ENCODE peak calls at places on chromosomes 2 and 18, in six cellular contexts. J, H, C, P, W and N are unnamed samples.

GRCh38 chr18:6876646-6877045 is 147.1 kb downstream of the ARHGAP28 start:
- DNase-seq in C (no peak), P (no peak), J (no peak), W (no peak), H (no peak), N (peak)

GRCh38 chr2:98569197-98569793 is 39.0 kb downstream of the COA5 start:
- DNase-seq in H (peak), W (peak), C (no peak), J (no peak), P (peak), N (no peak)

GRCh38 chr2:177265386-177265690 is 811 bp upstream of the NFE2L2 start:
- DNase-seq in J (no peak), C (no peak), W (no peak), H (no peak), P (no peak), N (no peak)

GRCh38 chr2:157722580-157723234 is 94.0 kb upstream of the ACVR1C start:
- DNase-seq in P (no peak), C (no peak), J (no peak), H (no peak), W (no peak), N (no peak)

GRCh38 chr18:54919412-54919811 is 39.8 kb downstream of the CCDC68 start:
- DNase-seq in C (no peak), P (no peak), W (no peak), J (no peak), H (no peak), N (no peak)

GRCh38 chr2:237459741-237460174 is 27.3 kb upstream of the MLPH start:
- DNase-seq in H (no peak), C (no peak), W (no peak), P (no peak), J (no peak), N (peak)

GRCh38 chr18:61628085-61628484 is 264.7 kb downstream of the RNF152 start:
- DNase-seq in J (no peak), W (no peak), H (no peak), C (no peak), P (no peak), N (no peak)

GRCh38 chr2:172090044-172090946 is 5.0 kb downstream of the DLX1 start:
- DNase-seq in J (peak), W (peak), H (no peak), C (no peak), P (no peak), N (no peak)

GRCh38 chr18:31657823-31658669 is 26.3 kb downstream of the B4GALT6 start:
- DNase-seq in J (no peak), H (peak), P (no peak), C (no peak), W (no peak), N (no peak)

GRCh38 chr18:34809697-34810096 is 99.6 kb downstream of the DTNA start:
- DNase-seq in H (peak), W (no peak), J (no peak), C (no peak), P (no peak), N (peak)

GRCh38 chr2:163878718-163879117 is 142.9 kb upstream of the FIGN start:
- DNase-seq in H (peak), C (no peak), P (no peak), J (no peak), W (peak), N (peak)

GRCh38 chr18:49581369-49581768 is 19.5 kb downstream of the LIPG start:
- DNase-seq in P (no peak), H (no peak), J (no peak), W (no peak), C (no peak), N (no peak)

GRCh38 chr2:43462866-43463641 is 132.8 kb downstream of the THADA start:
- DNase-seq in C (peak), W (no peak), J (no peak), P (no peak), H (no peak), N (no peak)

GRCh38 chr2:119024568-119024967 is 82.6 kb downstream of the MARCO start:
- DNase-seq in P (no peak), C (no peak), J (no peak), W (no peak), H (no peak), N (no peak)

GRCh38 chr18:79503406-79503805 is 107.7 kb downstream of the NFATC1 start:
- DNase-seq in H (no peak), C (no peak), W (no peak), J (peak), P (peak), N (no peak)

GRCh38 chr18:37435996-37436395 is 129.6 kb downstream of the CELF4 start:
- DNase-seq in H (no peak), W (no peak), P (no peak), J (no peak), C (no peak), N (no peak)

GRCh38 chr2:29218550-29219125 is 103.4 kb downstream of the CLIP4 start:
- DNase-seq in J (no peak), W (no peak), C (no peak), H (no peak), P (no peak), N (no peak)

GRCh38 chr18:13437801-13438506 is 219.4 kb downstream of the LDLRAD4 start:
- DNase-seq in P (peak), J (no peak), H (no peak), W (no peak), C (no peak), N (no peak)

GRCh38 chr2:3127710-3128109 is 249.9 kb downstream of the EIPR1 start:
- DNase-seq in C (no peak), J (no peak), W (no peak), H (no peak), P (no peak), N (no peak)

GRCh38 chr2:69175795-69176715 is 163.1 kb downstream of the ANTXR1 start:
- DNase-seq in W (no peak), C (no peak), H (no peak), J (no peak), P (no peak), N (no peak)

GRCh38 chr2:66845307-66845706 is 410.4 kb downstream of the MEIS1 start:
- DNase-seq in P (no peak), W (no peak), H (no peak), C (no peak), J (no peak), N (no peak)

GRCh38 chr18:22417496-22418188 is at the start of gene CTAGE1:
- DNase-seq in H (no peak), C (no peak), J (no peak), P (no peak), W (no peak), N (no peak)

GRCh38 chr2:37827911-37828411 is 97.1 kb upstream of the RMDN2 start:
- DNase-seq in H (no peak), P (no peak), J (no peak), W (no peak), C (no peak), N (peak)

GRCh38 chr18:27061488-27062095 is 123.5 kb downstream of the CHST9 start:
- DNase-seq in W (no peak), C (no peak), H (no peak), P (no peak), J (no peak), N (no peak)

GRCh38 chr18:63065172-63065571 is 254.4 kb downstream of the BCL2 start:
- DNase-seq in W (no peak), H (no peak), C (no peak), P (no peak), J (no peak), N (no peak)